ENCODE peak calls at places on chromosomes 6 and 20, in ten cellular contexts. B is Daoy; M is posterior cingulate gyrus; E is activated CD4-positive, alpha-beta T cell treated with anti-CD3 and anti-CD28 coated beads for 1 hour; D is activated CD8-positive, alpha-beta memory T cell treated with anti-CD3 and anti-CD28 coated beads for 48 hours; G is anterior cingulate cortex; H is occipital lobe; Z is astrocyte; X is NCI-H345; I is activated effector memory CD4-positive, alpha-beta T cell treated with Interleukin-2 at 50 U/mL for 16 hours. V is an unnamed sample.

GRCh38 chr6:89145962-89146747 is at the start of gene PM20D2:
- DNase-seq in B (peak), M (peak), E (peak), D (peak), G (peak), H (peak), Z (peak), X (peak), I (peak), V (peak)

GRCh38 chr6:40550096-40550731 is 37.0 kb downstream of the LRFN2 start:
- DNase-seq in B (peak), M (no peak), E (no peak), D (no peak), G (no peak), H (no peak), Z (peak), X (no peak), I (no peak), V (no peak)

GRCh38 chr6:37538107-37538506 is 38.4 kb upstream of the CCDC167 start:
- DNase-seq in B (peak), M (no peak), E (no peak), D (no peak), G (no peak), H (no peak), Z (no peak), X (no peak), I (no peak), V (no peak)

GRCh38 chr6:25303234-25303633 is 24.1 kb downstream of the CARMIL1 start:
- DNase-seq in B (no peak), M (no peak), E (no peak), D (no peak), G (no peak), H (no peak), Z (no peak), X (no peak), I (no peak), V (no peak)

GRCh38 chr20:13809855-13810254 is 25.0 kb downstream of the NDUFAF5 start:
- DNase-seq in B (no peak), M (no peak), E (no peak), D (no peak), G (no peak), H (no peak), Z (no peak), X (no peak), I (no peak), V (no peak)

GRCh38 chr20:50837532-50838321 is 42.9 kb downstream of the BCAS4 start:
- DNase-seq in B (peak), M (no peak), E (no peak), D (no peak), G (no peak), H (no peak), Z (peak), X (no peak), I (no peak), V (no peak)

GRCh38 chr20:37821691-37822655 is 81.0 kb upstream of the VSTM2L start:
- DNase-seq in B (peak), M (no peak), E (no peak), D (no peak), G (no peak), H (no peak), Z (peak), X (no peak), I (no peak), V (no peak)

GRCh38 chr6:163958646-163959045 is 544.1 kb downstream of the QKI start:
- DNase-seq in B (peak), M (no peak), E (no peak), D (no peak), G (no peak), H (no peak), Z (peak), X (no peak), I (no peak), V (no peak)

GRCh38 chr6:13013681-13014550 is 297.3 kb downstream of the PHACTR1 start:
- DNase-seq in B (peak), M (peak), E (no peak), D (no peak), G (peak), H (no peak), Z (no peak), X (no peak), I (no peak), V (no peak)

GRCh38 chr6:69022991-69023390 is 387.9 kb downstream of the ADGRB3 start:
- DNase-seq in B (no peak), M (no peak), E (no peak), D (no peak), G (no peak), H (no peak), Z (peak), X (no peak), I (no peak), V (no peak)

GRCh38 chr6:139698526-139699182 is 324.2 kb upstream of the CITED2 start:
- DNase-seq in B (no peak), M (no peak), E (no peak), D (no peak), G (no peak), H (no peak), Z (no peak), X (no peak), I (no peak), V (no peak)

GRCh38 chr6:32195902-32196681 is 3.6 kb upstream of the GPSM3 start:
- DNase-seq in B (peak), M (peak), E (peak), D (peak), G (peak), H (peak), Z (peak), X (peak), I (peak), V (peak)

GRCh38 chr6:142902636-142903053 is 42.3 kb downstream of the HIVEP2 start:
- DNase-seq in B (peak), M (no peak), E (peak), D (peak), G (no peak), H (no peak), Z (peak), X (peak), I (peak), V (no peak)

V was measured in activated B cell treated with CpG ODN at 0.5 μM for 24 hours.